ENCODE peak calls at places on chromosomes 6 and 20, in seven cellular contexts. One of them, this sample, is unnamed.

GRCh38 chr6:127119361-127120108 is 1.1 kb downstream of the RSPO3 start:
- DNase-seq in K562: no peak
- DNase-seq in SK-N-SH: peak
- DNase-seq in H1: peak
- DNase-seq in HCT116: no peak
- DNase-seq in HepG2: no peak
- DNase-seq in GM12878: no peak
- DNase-seq in this sample: no peak

GRCh38 chr6:113873043-113873667 is 16.0 kb downstream of the MARCKS start:
- DNase-seq in K562: no peak
- DNase-seq in SK-N-SH: no peak
- DNase-seq in H1: no peak
- DNase-seq in HCT116: no peak
- DNase-seq in HepG2: peak
- DNase-seq in GM12878: no peak
- DNase-seq in this sample: no peak

GRCh38 chr6:113732384-113732966 is 124.7 kb upstream of the MARCKS start:
- DNase-seq in K562: no peak
- DNase-seq in SK-N-SH: peak
- DNase-seq in H1: peak
- DNase-seq in HCT116: no peak
- DNase-seq in HepG2: peak
- DNase-seq in GM12878: no peak
- DNase-seq in this sample: no peak

GRCh38 chr20:50870572-50871161 is 60.6 kb downstream of the ADNP start:
- DNase-seq in K562: no peak
- DNase-seq in SK-N-SH: no peak
- DNase-seq in H1: peak
- DNase-seq in HCT116: no peak
- DNase-seq in HepG2: peak
- DNase-seq in GM12878: no peak
- DNase-seq in this sample: no peak

GRCh38 chr6:166173292-166173951 is 5.8 kb upstream of the TBXT start:
- DNase-seq in K562: no peak
- DNase-seq in SK-N-SH: peak
- DNase-seq in H1: no peak
- DNase-seq in HCT116: peak
- DNase-seq in HepG2: no peak
- DNase-seq in GM12878: peak
- DNase-seq in this sample: no peak

GRCh38 chr6:49556429-49556837 is 6.0 kb downstream of the C6orf141 start:
- DNase-seq in K562: peak
- DNase-seq in SK-N-SH: no peak
- DNase-seq in H1: no peak
- DNase-seq in HCT116: peak
- DNase-seq in HepG2: peak
- DNase-seq in GM12878: no peak
- DNase-seq in this sample: peak

GRCh38 chr6:28709478-28710349 is 184.0 kb downstream of the GPX5 start:
- DNase-seq in K562: peak
- DNase-seq in SK-N-SH: no peak
- DNase-seq in H1: peak
- DNase-seq in HCT116: no peak
- DNase-seq in HepG2: no peak
- DNase-seq in GM12878: no peak
- DNase-seq in this sample: no peak

GRCh38 chr6:87200469-87201174 is 45.3 kb downstream of the ZNF292 start:
- DNase-seq in K562: no peak
- DNase-seq in SK-N-SH: no peak
- DNase-seq in H1: no peak
- DNase-seq in HCT116: no peak
- DNase-seq in HepG2: no peak
- DNase-seq in GM12878: no peak
- DNase-seq in this sample: no peak

GRCh38 chr6:50543666-50544065 is 169.7 kb upstream of the TFAP2D start:
- DNase-seq in K562: no peak
- DNase-seq in SK-N-SH: no peak
- DNase-seq in H1: no peak
- DNase-seq in HCT116: no peak
- DNase-seq in HepG2: no peak
- DNase-seq in GM12878: no peak
- DNase-seq in this sample: no peak

GRCh38 chr6:155327326-155328073 is 13.2 kb upstream of the TFB1M start:
- DNase-seq in K562: peak
- DNase-seq in SK-N-SH: peak
- DNase-seq in H1: peak
- DNase-seq in HCT116: peak
- DNase-seq in HepG2: peak
- DNase-seq in GM12878: no peak
- DNase-seq in this sample: peak

GRCh38 chr6:146543940-146544661 is 468 bp downstream of the RAB32 start:
- DNase-seq in K562: peak
- DNase-seq in SK-N-SH: no peak
- DNase-seq in H1: peak
- DNase-seq in HCT116: no peak
- DNase-seq in HepG2: peak
- DNase-seq in GM12878: no peak
- DNase-seq in this sample: no peak

GRCh38 chr6:32075781-32076494 is 33.2 kb downstream of the TNXB start:
- DNase-seq in K562: no peak
- DNase-seq in SK-N-SH: no peak
- DNase-seq in H1: no peak
- DNase-seq in HCT116: no peak
- DNase-seq in HepG2: no peak
- DNase-seq in GM12878: no peak
- DNase-seq in this sample: no peak

GRCh38 chr6:87837876-87838275 is 135.8 kb upstream of the AKIRIN2 start:
- DNase-seq in K562: no peak
- DNase-seq in SK-N-SH: no peak
- DNase-seq in H1: no peak
- DNase-seq in HCT116: no peak
- DNase-seq in HepG2: no peak
- DNase-seq in GM12878: no peak
- DNase-seq in this sample: no peak

GRCh38 chr6:26045046-26045938 is 41.9 kb upstream of the HFE start:
- DNase-seq in K562: no peak
- DNase-seq in SK-N-SH: peak
- DNase-seq in H1: no peak
- DNase-seq in HCT116: no peak
- DNase-seq in HepG2: peak
- DNase-seq in GM12878: peak
- DNase-seq in this sample: peak

GRCh38 chr20:48465271-48465670 is 362.5 kb downstream of the PREX1 start:
- DNase-seq in K562: no peak
- DNase-seq in SK-N-SH: no peak
- DNase-seq in H1: no peak
- DNase-seq in HCT116: no peak
- DNase-seq in HepG2: no peak
- DNase-seq in GM12878: no peak
- DNase-seq in this sample: no peak

GRCh38 chr6:101761124-101761601 is 367.7 kb downstream of the GRIK2 start:
- DNase-seq in K562: no peak
- DNase-seq in SK-N-SH: no peak
- DNase-seq in H1: no peak
- DNase-seq in HCT116: no peak
- DNase-seq in HepG2: no peak
- DNase-seq in GM12878: no peak
- DNase-seq in this sample: no peak

GRCh38 chr6:155628315-155628714 is 172.7 kb upstream of the NOX3 start:
- DNase-seq in K562: no peak
- DNase-seq in SK-N-SH: no peak
- DNase-seq in H1: no peak
- DNase-seq in HCT116: no peak
- DNase-seq in HepG2: no peak
- DNase-seq in GM12878: peak
- DNase-seq in this sample: no peak

GRCh38 chr20:47762699-47763098 is 22.6 kb downstream of the SULF2 start:
- DNase-seq in K562: no peak
- DNase-seq in SK-N-SH: peak
- DNase-seq in H1: no peak
- DNase-seq in HCT116: no peak
- DNase-seq in HepG2: no peak
- DNase-seq in GM12878: no peak
- DNase-seq in this sample: no peak

GRCh38 chr6:21049572-21049971 is 515.3 kb downstream of the CDKAL1 start:
- DNase-seq in K562: no peak
- DNase-seq in SK-N-SH: no peak
- DNase-seq in H1: no peak
- DNase-seq in HCT116: no peak
- DNase-seq in HepG2: no peak
- DNase-seq in GM12878: no peak
- DNase-seq in this sample: no peak

GRCh38 chr6:99434702-99435530 is 9.8 kb upstream of the PNISR start:
- DNase-seq in K562: peak
- DNase-seq in SK-N-SH: peak
- DNase-seq in H1: no peak
- DNase-seq in HCT116: peak
- DNase-seq in HepG2: peak
- DNase-seq in GM12878: no peak
- DNase-seq in this sample: peak

GRCh38 chr20:4233520-4233919 is 218.2 kb upstream of the RNF24 start:
- DNase-seq in K562: peak
- DNase-seq in SK-N-SH: no peak
- DNase-seq in H1: no peak
- DNase-seq in HCT116: no peak
- DNase-seq in HepG2: no peak
- DNase-seq in GM12878: no peak
- DNase-seq in this sample: no peak

GRCh38 chr20:36234771-36235320 is 1.4 kb upstream of the AAR2 start:
- DNase-seq in K562: no peak
- DNase-seq in SK-N-SH: no peak
- DNase-seq in H1: no peak
- DNase-seq in HCT116: no peak
- DNase-seq in HepG2: no peak
- DNase-seq in GM12878: no peak
- DNase-seq in this sample: no peak

GRCh38 chr6:47734826-47735481 is 36.6 kb downstream of the ADGRF4 start:
- DNase-seq in K562: no peak
- DNase-seq in SK-N-SH: no peak
- DNase-seq in H1: no peak
- DNase-seq in HCT116: no peak
- DNase-seq in HepG2: no peak
- DNase-seq in GM12878: no peak
- DNase-seq in this sample: no peak

GRCh38 chr6:34813028-34813742 is 21.3 kb downstream of the BLTP3A start:
- DNase-seq in K562: no peak
- DNase-seq in SK-N-SH: peak
- DNase-seq in H1: no peak
- DNase-seq in HCT116: no peak
- DNase-seq in HepG2: no peak
- DNase-seq in GM12878: no peak
- DNase-seq in this sample: no peak

DNA sequence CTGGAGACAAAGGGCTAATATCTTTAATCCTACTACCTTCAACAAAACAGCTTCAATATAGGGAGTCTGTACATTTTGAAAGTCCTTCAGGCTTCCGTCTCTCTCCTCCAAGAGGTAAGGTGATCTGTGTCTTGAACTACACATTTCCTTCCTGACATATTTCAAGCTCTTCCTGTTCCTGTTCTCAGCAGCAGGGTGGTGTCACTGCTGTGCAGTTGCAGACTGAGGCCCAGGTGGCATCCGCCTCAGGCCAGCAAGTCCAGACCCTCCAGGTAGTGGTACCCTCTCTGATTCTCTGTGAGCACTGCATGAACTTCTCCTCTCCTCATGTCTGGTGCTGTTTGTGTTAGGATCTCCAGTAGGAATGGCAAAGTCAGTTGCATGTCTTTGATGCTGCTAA is 7.8 kb downstream of the NFYA start:
- DNase-seq in K562: no peak
- DNase-seq in SK-N-SH: no peak
- DNase-seq in H1: no peak
- DNase-seq in HCT116: no peak
- DNase-seq in HepG2: no peak
- DNase-seq in GM12878: no peak
- DNase-seq in this sample: no peak
- TF ChIP-seq JUND in K562: no peak
- TF ChIP-seq JUND in SK-N-SH: no peak
- TF ChIP-seq JUND in H1: no peak
- TF ChIP-seq JUND in HCT116: no peak
- TF ChIP-seq JUND in HepG2: no peak
- TF ChIP-seq JUND in GM12878: no peak
- TF ChIP-seq JUND in this sample: no peak

GRCh38 chr6:78492351-78493010 is 374.9 kb upstream of the IRAK1BP1 start:
- DNase-seq in K562: no peak
- DNase-seq in SK-N-SH: no peak
- DNase-seq in H1: no peak
- DNase-seq in HCT116: no peak
- DNase-seq in HepG2: no peak
- DNase-seq in GM12878: no peak
- DNase-seq in this sample: no peak
- TF ChIP-seq JUND in K562: no peak
- TF ChIP-seq JUND in SK-N-SH: no peak
- TF ChIP-seq JUND in H1: no peak
- TF ChIP-seq JUND in HCT116: no peak
- TF ChIP-seq JUND in HepG2: no peak
- TF ChIP-seq JUND in GM12878: no peak
- TF ChIP-seq JUND in this sample: no peak

GRCh38 chr6:108673153-108673552 is 112.4 kb downstream of the FOXO3 start:
- DNase-seq in K562: no peak
- DNase-seq in SK-N-SH: no peak
- DNase-seq in H1: no peak
- DNase-seq in HCT116: no peak
- DNase-seq in HepG2: no peak
- DNase-seq in GM12878: no peak
- DNase-seq in this sample: no peak

GRCh38 chr6:108671175-108671574 is 110.5 kb downstream of the FOXO3 start:
- DNase-seq in K562: no peak
- DNase-seq in SK-N-SH: no peak
- DNase-seq in H1: no peak
- DNase-seq in HCT116: no peak
- DNase-seq in HepG2: no peak
- DNase-seq in GM12878: no peak
- DNase-seq in this sample: no peak

GRCh38 chr6:108675226-108676160 is 114.8 kb downstream of the FOXO3 start:
- DNase-seq in K562: no peak
- DNase-seq in SK-N-SH: no peak
- DNase-seq in H1: no peak
- DNase-seq in HCT116: no peak
- DNase-seq in HepG2: no peak
- DNase-seq in GM12878: no peak
- DNase-seq in this sample: no peak

GRCh38 chr6:108671790-108672189 is 111.1 kb downstream of the FOXO3 start:
- DNase-seq in K562: no peak
- DNase-seq in SK-N-SH: peak
- DNase-seq in H1: no peak
- DNase-seq in HCT116: no peak
- DNase-seq in HepG2: no peak
- DNase-seq in GM12878: no peak
- DNase-seq in this sample: no peak

GRCh38 chr6:108673602-108674001 is 112.9 kb downstream of the FOXO3 start:
- DNase-seq in K562: no peak
- DNase-seq in SK-N-SH: no peak
- DNase-seq in H1: no peak
- DNase-seq in HCT116: peak
- DNase-seq in HepG2: peak
- DNase-seq in GM12878: no peak
- DNase-seq in this sample: no peak
- TF ChIP-seq JUND in K562: no peak
- TF ChIP-seq JUND in SK-N-SH: no peak
- TF ChIP-seq JUND in H1: no peak
- TF ChIP-seq JUND in HCT116: peak
- TF ChIP-seq JUND in HepG2: no peak
- TF ChIP-seq JUND in GM12878: no peak
- TF ChIP-seq JUND in this sample: no peak

GRCh38 chr6:30071081-30071818 is 4.3 kb downstream of the PPP1R11 start:
- DNase-seq in K562: no peak
- DNase-seq in SK-N-SH: peak
- DNase-seq in H1: peak
- DNase-seq in HCT116: no peak
- DNase-seq in HepG2: no peak
- DNase-seq in GM12878: no peak
- DNase-seq in this sample: no peak
- TF ChIP-seq JUND in K562: no peak
- TF ChIP-seq JUND in SK-N-SH: no peak
- TF ChIP-seq JUND in H1: no peak
- TF ChIP-seq JUND in HCT116: no peak
- TF ChIP-seq JUND in HepG2: no peak
- TF ChIP-seq JUND in GM12878: no peak
- TF ChIP-seq JUND in this sample: no peak